ENCODE peak calls at places on chromosomes 11 and 22, in seven cellular contexts. One of them, this sample, is unnamed.

GRCh38 chr11:42311944-42312343 is 852.5 kb upstream of the LRRC4C start:
- DNase-seq in AG08396: no peak
- DNase-seq in epithelial cell of proximal tubule: no peak
- DNase-seq in stromal cell of bone marrow: no peak
- DNase-seq in activated CD4-positive, alpha-beta T cell treated with anti-CD3 and anti-CD28 coated beads, Interleukin-2, amount 10 ng/mL, durations not matched to agents 7 days and 5 days: no peak
- DNase-seq in NK-92 treated with Interleukin-12 subunit alpha and Interleukin-12 subunit beta, amount 100 ng/mL, for 24 hours: no peak
- DNase-seq in stimulated activated CD4-positive, alpha-beta T cell treated with anti-CD3 and anti-CD28 coated beads, Interleukin-12 subunit alpha, Interleukin-12 subunit beta, amount 100 ng/mL, for 48 hours: no peak
- DNase-seq in this sample: no peak

GRCh38 chr11:65116370-65117205 is 913 bp downstream of the ZNHIT2 start:
- DNase-seq in stromal cell of bone marrow: no peak
- DNase-seq in epithelial cell of proximal tubule: no peak
- DNase-seq in NK-92 treated with Interleukin-12 subunit alpha and Interleukin-12 subunit beta, amount 100 ng/mL, for 24 hours: no peak
- DNase-seq in activated CD4-positive, alpha-beta T cell treated with anti-CD3 and anti-CD28 coated beads, Interleukin-2, amount 10 ng/mL, durations not matched to agents 7 days and 5 days: peak
- DNase-seq in stimulated activated CD4-positive, alpha-beta T cell treated with anti-CD3 and anti-CD28 coated beads, Interleukin-12 subunit alpha, Interleukin-12 subunit beta, amount 100 ng/mL, for 48 hours: peak
- DNase-seq in AG08396: peak
- DNase-seq in this sample: no peak

GRCh38 chr11:2578934-2579280 is 120.9 kb downstream of the KCNQ1OT1 start:
- DNase-seq in stimulated activated CD4-positive, alpha-beta T cell treated with anti-CD3 and anti-CD28 coated beads, Interleukin-12 subunit alpha, Interleukin-12 subunit beta, amount 100 ng/mL, for 48 hours: no peak
- DNase-seq in epithelial cell of proximal tubule: no peak
- DNase-seq in stromal cell of bone marrow: no peak
- DNase-seq in activated CD4-positive, alpha-beta T cell treated with anti-CD3 and anti-CD28 coated beads, Interleukin-2, amount 10 ng/mL, durations not matched to agents 7 days and 5 days: no peak
- DNase-seq in NK-92 treated with Interleukin-12 subunit alpha and Interleukin-12 subunit beta, amount 100 ng/mL, for 24 hours: no peak
- DNase-seq in AG08396: no peak
- DNase-seq in this sample: peak

GRCh38 chr11:57638005-57638760 is 11.5 kb downstream of the YPEL4 start:
- DNase-seq in stimulated activated CD4-positive, alpha-beta T cell treated with anti-CD3 and anti-CD28 coated beads, Interleukin-12 subunit alpha, Interleukin-12 subunit beta, amount 100 ng/mL, for 48 hours: no peak
- DNase-seq in AG08396: peak
- DNase-seq in epithelial cell of proximal tubule: no peak
- DNase-seq in stromal cell of bone marrow: peak
- DNase-seq in NK-92 treated with Interleukin-12 subunit alpha and Interleukin-12 subunit beta, amount 100 ng/mL, for 24 hours: no peak
- DNase-seq in activated CD4-positive, alpha-beta T cell treated with anti-CD3 and anti-CD28 coated beads, Interleukin-2, amount 10 ng/mL, durations not matched to agents 7 days and 5 days: peak
- DNase-seq in this sample: no peak

GRCh38 chr11:3962406-3962840 is 107.0 kb downstream of the STIM1 start:
- DNase-seq in NK-92 treated with Interleukin-12 subunit alpha and Interleukin-12 subunit beta, amount 100 ng/mL, for 24 hours: no peak
- DNase-seq in stromal cell of bone marrow: no peak
- DNase-seq in AG08396: no peak
- DNase-seq in stimulated activated CD4-positive, alpha-beta T cell treated with anti-CD3 and anti-CD28 coated beads, Interleukin-12 subunit alpha, Interleukin-12 subunit beta, amount 100 ng/mL, for 48 hours: no peak
- DNase-seq in epithelial cell of proximal tubule: no peak
- DNase-seq in activated CD4-positive, alpha-beta T cell treated with anti-CD3 and anti-CD28 coated beads, Interleukin-2, amount 10 ng/mL, durations not matched to agents 7 days and 5 days: no peak
- DNase-seq in this sample: no peak

GRCh38 chr22:44089717-44090570 is 65.8 kb downstream of the PARVB start:
- DNase-seq in stromal cell of bone marrow: no peak
- DNase-seq in epithelial cell of proximal tubule: no peak
- DNase-seq in stimulated activated CD4-positive, alpha-beta T cell treated with anti-CD3 and anti-CD28 coated beads, Interleukin-12 subunit alpha, Interleukin-12 subunit beta, amount 100 ng/mL, for 48 hours: no peak
- DNase-seq in AG08396: no peak
- DNase-seq in activated CD4-positive, alpha-beta T cell treated with anti-CD3 and anti-CD28 coated beads, Interleukin-2, amount 10 ng/mL, durations not matched to agents 7 days and 5 days: no peak
- DNase-seq in NK-92 treated with Interleukin-12 subunit alpha and Interleukin-12 subunit beta, amount 100 ng/mL, for 24 hours: no peak
- DNase-seq in this sample: no peak

GRCh38 chr22:26650722-26651421 is 6.5 kb upstream of the MIAT start:
- DNase-seq in NK-92 treated with Interleukin-12 subunit alpha and Interleukin-12 subunit beta, amount 100 ng/mL, for 24 hours: no peak
- DNase-seq in AG08396: no peak
- DNase-seq in epithelial cell of proximal tubule: no peak
- DNase-seq in stimulated activated CD4-positive, alpha-beta T cell treated with anti-CD3 and anti-CD28 coated beads, Interleukin-12 subunit alpha, Interleukin-12 subunit beta, amount 100 ng/mL, for 48 hours: no peak
- DNase-seq in stromal cell of bone marrow: no peak
- DNase-seq in activated CD4-positive, alpha-beta T cell treated with anti-CD3 and anti-CD28 coated beads, Interleukin-2, amount 10 ng/mL, durations not matched to agents 7 days and 5 days: no peak
- DNase-seq in this sample: no peak

GRCh38 chr22:46114518-46115387 is 35.6 kb upstream of the PPARA start:
- DNase-seq in NK-92 treated with Interleukin-12 subunit alpha and Interleukin-12 subunit beta, amount 100 ng/mL, for 24 hours: no peak
- DNase-seq in epithelial cell of proximal tubule: no peak
- DNase-seq in activated CD4-positive, alpha-beta T cell treated with anti-CD3 and anti-CD28 coated beads, Interleukin-2, amount 10 ng/mL, durations not matched to agents 7 days and 5 days: no peak
- DNase-seq in stromal cell of bone marrow: no peak
- DNase-seq in AG08396: no peak
- DNase-seq in stimulated activated CD4-positive, alpha-beta T cell treated with anti-CD3 and anti-CD28 coated beads, Interleukin-12 subunit alpha, Interleukin-12 subunit beta, amount 100 ng/mL, for 48 hours: no peak
- DNase-seq in this sample: no peak

GRCh38 chr11:3781423-3781822 is 15.9 kb downstream of the NUP98 start:
- DNase-seq in stromal cell of bone marrow: no peak
- DNase-seq in stimulated activated CD4-positive, alpha-beta T cell treated with anti-CD3 and anti-CD28 coated beads, Interleukin-12 subunit alpha, Interleukin-12 subunit beta, amount 100 ng/mL, for 48 hours: no peak
- DNase-seq in NK-92 treated with Interleukin-12 subunit alpha and Interleukin-12 subunit beta, amount 100 ng/mL, for 24 hours: no peak
- DNase-seq in activated CD4-positive, alpha-beta T cell treated with anti-CD3 and anti-CD28 coated beads, Interleukin-2, amount 10 ng/mL, durations not matched to agents 7 days and 5 days: no peak
- DNase-seq in AG08396: peak
- DNase-seq in epithelial cell of proximal tubule: no peak
- DNase-seq in this sample: no peak

GRCh38 chr11:42098075-42098474 is 638.6 kb upstream of the LRRC4C start:
- DNase-seq in stimulated activated CD4-positive, alpha-beta T cell treated with anti-CD3 and anti-CD28 coated beads, Interleukin-12 subunit alpha, Interleukin-12 subunit beta, amount 100 ng/mL, for 48 hours: no peak
- DNase-seq in epithelial cell of proximal tubule: no peak
- DNase-seq in stromal cell of bone marrow: no peak
- DNase-seq in AG08396: no peak
- DNase-seq in NK-92 treated with Interleukin-12 subunit alpha and Interleukin-12 subunit beta, amount 100 ng/mL, for 24 hours: no peak
- DNase-seq in activated CD4-positive, alpha-beta T cell treated with anti-CD3 and anti-CD28 coated beads, Interleukin-2, amount 10 ng/mL, durations not matched to agents 7 days and 5 days: no peak
- DNase-seq in this sample: no peak

GRCh38 chr11:46390331-46391171 is 1.0 kb downstream of the CHRM4 start:
- DNase-seq in AG08396: no peak
- DNase-seq in NK-92 treated with Interleukin-12 subunit alpha and Interleukin-12 subunit beta, amount 100 ng/mL, for 24 hours: no peak
- DNase-seq in stromal cell of bone marrow: no peak
- DNase-seq in epithelial cell of proximal tubule: no peak
- DNase-seq in activated CD4-positive, alpha-beta T cell treated with anti-CD3 and anti-CD28 coated beads, Interleukin-2, amount 10 ng/mL, durations not matched to agents 7 days and 5 days: no peak
- DNase-seq in stimulated activated CD4-positive, alpha-beta T cell treated with anti-CD3 and anti-CD28 coated beads, Interleukin-12 subunit alpha, Interleukin-12 subunit beta, amount 100 ng/mL, for 48 hours: no peak
- DNase-seq in this sample: no peak

GRCh38 chr11:4593739-4594138 is at the start of gene OR52I1:
- DNase-seq in NK-92 treated with Interleukin-12 subunit alpha and Interleukin-12 subunit beta, amount 100 ng/mL, for 24 hours: no peak
- DNase-seq in stimulated activated CD4-positive, alpha-beta T cell treated with anti-CD3 and anti-CD28 coated beads, Interleukin-12 subunit alpha, Interleukin-12 subunit beta, amount 100 ng/mL, for 48 hours: no peak
- DNase-seq in AG08396: no peak
- DNase-seq in epithelial cell of proximal tubule: no peak
- DNase-seq in activated CD4-positive, alpha-beta T cell treated with anti-CD3 and anti-CD28 coated beads, Interleukin-2, amount 10 ng/mL, durations not matched to agents 7 days and 5 days: no peak
- DNase-seq in stromal cell of bone marrow: no peak
- DNase-seq in this sample: no peak

GRCh38 chr22:17832665-17833064 is 58.4 kb upstream of the BID start:
- DNase-seq in epithelial cell of proximal tubule: no peak
- DNase-seq in AG08396: no peak
- DNase-seq in NK-92 treated with Interleukin-12 subunit alpha and Interleukin-12 subunit beta, amount 100 ng/mL, for 24 hours: no peak
- DNase-seq in activated CD4-positive, alpha-beta T cell treated with anti-CD3 and anti-CD28 coated beads, Interleukin-2, amount 10 ng/mL, durations not matched to agents 7 days and 5 days: no peak
- DNase-seq in stimulated activated CD4-positive, alpha-beta T cell treated with anti-CD3 and anti-CD28 coated beads, Interleukin-12 subunit alpha, Interleukin-12 subunit beta, amount 100 ng/mL, for 48 hours: no peak
- DNase-seq in stromal cell of bone marrow: no peak
- DNase-seq in this sample: no peak

GRCh38 chr11:112524808-112525207 is 264.1 kb upstream of the PLET1 start:
- DNase-seq in AG08396: no peak
- DNase-seq in activated CD4-positive, alpha-beta T cell treated with anti-CD3 and anti-CD28 coated beads, Interleukin-2, amount 10 ng/mL, durations not matched to agents 7 days and 5 days: no peak
- DNase-seq in stimulated activated CD4-positive, alpha-beta T cell treated with anti-CD3 and anti-CD28 coated beads, Interleukin-12 subunit alpha, Interleukin-12 subunit beta, amount 100 ng/mL, for 48 hours: no peak
- DNase-seq in epithelial cell of proximal tubule: no peak
- DNase-seq in NK-92 treated with Interleukin-12 subunit alpha and Interleukin-12 subunit beta, amount 100 ng/mL, for 24 hours: no peak
- DNase-seq in stromal cell of bone marrow: no peak
- DNase-seq in this sample: peak

GRCh38 chr11:112453601-112454577 is 193.2 kb upstream of the PLET1 start:
- DNase-seq in NK-92 treated with Interleukin-12 subunit alpha and Interleukin-12 subunit beta, amount 100 ng/mL, for 24 hours: no peak
- DNase-seq in epithelial cell of proximal tubule: no peak
- DNase-seq in activated CD4-positive, alpha-beta T cell treated with anti-CD3 and anti-CD28 coated beads, Interleukin-2, amount 10 ng/mL, durations not matched to agents 7 days and 5 days: peak
- DNase-seq in stimulated activated CD4-positive, alpha-beta T cell treated with anti-CD3 and anti-CD28 coated beads, Interleukin-12 subunit alpha, Interleukin-12 subunit beta, amount 100 ng/mL, for 48 hours: peak
- DNase-seq in stromal cell of bone marrow: peak
- DNase-seq in AG08396: peak
- DNase-seq in this sample: no peak

GRCh38 chr22:43205261-43205691 is 18.3 kb upstream of the TTLL12 start:
- DNase-seq in stimulated activated CD4-positive, alpha-beta T cell treated with anti-CD3 and anti-CD28 coated beads, Interleukin-12 subunit alpha, Interleukin-12 subunit beta, amount 100 ng/mL, for 48 hours: no peak
- DNase-seq in NK-92 treated with Interleukin-12 subunit alpha and Interleukin-12 subunit beta, amount 100 ng/mL, for 24 hours: no peak
- DNase-seq in stromal cell of bone marrow: no peak
- DNase-seq in epithelial cell of proximal tubule: no peak
- DNase-seq in AG08396: no peak
- DNase-seq in activated CD4-positive, alpha-beta T cell treated with anti-CD3 and anti-CD28 coated beads, Interleukin-2, amount 10 ng/mL, durations not matched to agents 7 days and 5 days: no peak
- DNase-seq in this sample: no peak

This sample was measured in tibial nerve.